ENCODE peak calls at places on chromosomes 6 and 20, in six cellular contexts. P, D, A, Q, X and W are unnamed samples.

GRCh38 chr6:28673800-28674671 is 148.4 kb downstream of the GPX5 start:
- DNase-seq in P (peak), D (no peak), A (peak), Q (no peak), X (no peak), W (peak)

GRCh38 chr20:21322083-21322710 is 19.1 kb downstream of the XRN2 start:
- DNase-seq in P (no peak), D (no peak), A (no peak), Q (no peak), X (no peak), W (no peak)

GRCh38 chr20:8094415-8094818 is 37.6 kb upstream of the PLCB1 start:
- DNase-seq in P (peak), D (no peak), A (no peak), Q (peak), X (peak), W (no peak)

GRCh38 chr6:22716721-22717120 is 147.4 kb downstream of the HDGFL1 start:
- DNase-seq in P (peak), D (no peak), A (no peak), Q (no peak), X (no peak), W (no peak)

GRCh38 chr6:315226-315625 is 22.9 kb downstream of the DUSP22 start:
- DNase-seq in P (no peak), D (no peak), A (no peak), Q (no peak), X (no peak), W (no peak)

GRCh38 chr6:34223964-34224940 is 12.4 kb upstream of the HMGA1 start:
- DNase-seq in P (peak), D (peak), A (peak), Q (peak), X (peak), W (peak)

GRCh38 chr20:33991498-33991897 is 2.2 kb upstream of the RALY start:
- DNase-seq in P (no peak), D (no peak), A (no peak), Q (no peak), X (no peak), W (no peak)

GRCh38 chr20:59829415-59830106 is 103.9 kb downstream of the SYCP2 start:
- DNase-seq in P (peak), D (no peak), A (peak), Q (peak), X (no peak), W (no peak)

GRCh38 chr6:131163886-131164285 is 28.6 kb downstream of the AKAP7 start:
- DNase-seq in P (no peak), D (no peak), A (no peak), Q (no peak), X (no peak), W (no peak)

GRCh38 chr6:127483399-127484055 is 24.3 kb upstream of the KIAA0408 start:
- DNase-seq in P (no peak), D (no peak), A (no peak), Q (no peak), X (no peak), W (no peak)

GRCh38 chr6:14549319-14549770 is 431.8 kb downstream of the CD83 start:
- DNase-seq in P (peak), D (no peak), A (no peak), Q (no peak), X (no peak), W (no peak)

GRCh38 chr6:36563928-36564284 is 16.6 kb upstream of the STK38 start:
- DNase-seq in P (no peak), D (no peak), A (no peak), Q (no peak), X (no peak), W (no peak)

GRCh38 chr6:13952101-13952500 is 27.3 kb downstream of the RNF182 start:
- DNase-seq in P (no peak), D (no peak), A (no peak), Q (no peak), X (no peak), W (no peak)

GRCh38 chr6:110419028-110419739 is 3.8 kb upstream of the DDO start:
- DNase-seq in P (no peak), D (no peak), A (no peak), Q (no peak), X (no peak), W (no peak)

GRCh38 chr6:7523922-7524321 is 17.5 kb upstream of the DSP start:
- DNase-seq in P (no peak), D (no peak), A (no peak), Q (no peak), X (no peak), W (no peak)

GRCh38 chr6:39419607-39420006 is 97.1 kb upstream of the KCNK16 start:
- DNase-seq in P (no peak), D (no peak), A (no peak), Q (no peak), X (no peak), W (no peak)

GRCh38 chr20:3646067-3646440 is 17.1 kb downstream of the GFRA4 start:
- DNase-seq in P (no peak), D (no peak), A (no peak), Q (no peak), X (no peak), W (no peak)

GRCh38 chr20:36085686-36086267 is 68.8 kb upstream of the EPB41L1 start:
- DNase-seq in P (peak), D (no peak), A (no peak), Q (no peak), X (no peak), W (no peak)

GRCh38 chr6:4801491-4802118 is 25.4 kb downstream of the CDYL start:
- DNase-seq in P (no peak), D (no peak), A (peak), Q (no peak), X (no peak), W (no peak)

GRCh38 chr6:1618305-1619105 is 8.8 kb downstream of the FOXC1 start:
- DNase-seq in P (no peak), D (no peak), A (no peak), Q (no peak), X (no peak), W (no peak)

GRCh38 chr6:99641270-99641669 is 34.6 kb downstream of the PRDM13 start:
- DNase-seq in P (no peak), D (no peak), A (no peak), Q (no peak), X (no peak), W (no peak)

GRCh38 chr6:105678516-105678915 is 275.6 kb upstream of the PREP start:
- DNase-seq in P (no peak), D (no peak), A (no peak), Q (no peak), X (no peak), W (no peak)

GRCh38 chr6:16473184-16473907 is 235.0 kb downstream of the GMPR start:
- DNase-seq in P (no peak), D (no peak), A (no peak), Q (no peak), X (no peak), W (no peak)

GRCh38 chr20:61055642-61056041 is 196.4 kb upstream of the CDH4 start:
- DNase-seq in P (no peak), D (no peak), A (no peak), Q (no peak), X (peak), W (no peak)

GRCh38 chr6:16228043-16228442 is 10.3 kb upstream of the GMPR start:
- DNase-seq in P (no peak), D (no peak), A (no peak), Q (no peak), X (no peak), W (no peak)

GRCh38 chr6:143743256-143744166 is 65.7 kb downstream of the PHACTR2 start:
- DNase-seq in P (peak), D (no peak), A (no peak), Q (peak), X (peak), W (no peak)

GRCh38 chr6:32854376-32855178 is 585 bp downstream of the PSMB9 start:
- DNase-seq in P (peak), D (no peak), A (peak), Q (peak), X (peak), W (no peak)

GRCh38 chr6:144415835-144416237 is 130.7 kb downstream of the UTRN start:
- DNase-seq in P (no peak), D (no peak), A (no peak), Q (no peak), X (no peak), W (no peak)

GRCh38 chr6:118940770-118941169 is 5.8 kb upstream of the MCM9 start:
- DNase-seq in P (no peak), D (no peak), A (no peak), Q (no peak), X (no peak), W (no peak)

GRCh38 chr6:50145125-50145524 is 95.4 kb upstream of the DEFB112 start:
- DNase-seq in P (no peak), D (no peak), A (no peak), Q (no peak), X (no peak), W (no peak)

GRCh38 chr20:46148313-46149213 is 30.4 kb downstream of the CD40 start:
- DNase-seq in P (no peak), D (no peak), A (no peak), Q (no peak), X (no peak), W (no peak)

GRCh38 chr20:38168791-38169589 is 3.9 kb upstream of the TGM2 start:
- DNase-seq in P (no peak), D (no peak), A (no peak), Q (no peak), X (peak), W (no peak)

GRCh38 chr20:11267131-11267761 is 593.4 kb upstream of the JAG1 start:
- DNase-seq in P (peak), D (no peak), A (peak), Q (peak), X (peak), W (no peak)
- TF ChIP-seq CTCF in P (no peak), D (no peak), A (no peak), Q (peak), X (no peak), W (no peak)

GRCh38 chr6:111565316-111566221 is 40.1 kb downstream of the TRAF3IP2 start:
- DNase-seq in P (no peak), D (no peak), A (peak), Q (no peak), X (no peak), W (no peak)
- TF ChIP-seq CTCF in P (peak), D (no peak), A (peak), Q (no peak), X (no peak), W (peak)

GRCh38 chr20:51321343-51322163 is 221.0 kb downstream of the NFATC2 start:
- DNase-seq in P (no peak), D (no peak), A (no peak), Q (no peak), X (no peak), W (no peak)

GRCh38 chr20:51319522-51319921 is 223.0 kb downstream of the NFATC2 start:
- DNase-seq in P (no peak), D (no peak), A (no peak), Q (no peak), X (no peak), W (no peak)

GRCh38 chr20:51315390-51315789 is 227.1 kb downstream of the NFATC2 start:
- DNase-seq in P (no peak), D (no peak), A (no peak), Q (no peak), X (no peak), W (no peak)

GRCh38 chr20:51322164-51322707 is 220.3 kb downstream of the NFATC2 start:
- DNase-seq in P (no peak), D (no peak), A (no peak), Q (no peak), X (no peak), W (no peak)

DNA sequence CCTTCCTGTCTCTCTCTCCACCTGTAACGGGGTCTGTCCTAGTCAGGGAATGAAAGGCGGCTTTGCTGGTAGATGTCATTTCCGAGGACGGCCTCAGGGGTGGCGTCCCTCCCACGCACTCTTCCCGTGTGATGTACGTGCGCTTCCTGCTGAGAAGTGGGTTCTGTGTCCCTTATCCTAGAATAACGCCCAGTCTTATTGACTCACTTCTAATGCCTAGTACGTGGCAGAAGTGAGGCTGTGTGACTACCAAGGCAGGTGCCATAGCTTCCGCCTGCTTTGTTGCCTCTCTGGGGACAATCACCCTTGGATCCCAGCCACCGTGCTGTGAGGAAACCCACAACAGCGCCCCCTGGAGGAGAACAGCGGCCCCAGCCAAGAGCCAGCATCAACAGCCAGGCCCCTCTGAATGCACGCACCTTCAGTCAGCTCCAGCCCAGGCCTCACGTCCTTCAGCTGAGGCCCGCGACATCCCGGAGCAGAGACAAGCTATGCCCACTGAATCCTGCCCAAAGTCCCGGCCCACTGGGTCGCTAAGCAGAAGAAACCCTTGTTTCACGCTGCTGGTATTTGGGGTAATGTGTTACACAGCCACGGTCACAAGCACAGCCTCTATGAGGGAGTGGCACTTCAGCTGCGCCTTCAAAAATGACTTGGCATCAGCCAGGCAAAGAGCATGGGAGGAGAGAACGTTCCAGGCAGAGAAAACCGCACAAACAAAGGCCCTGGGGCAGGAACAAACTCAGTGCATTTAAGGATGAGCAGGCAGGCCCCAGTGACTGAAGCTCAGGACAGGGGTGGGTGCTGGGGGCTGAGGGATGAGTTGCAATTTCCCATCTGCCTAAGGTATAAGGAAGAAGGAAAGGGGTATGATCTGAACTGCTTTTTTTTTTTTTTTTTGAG is 224.2 kb downstream of the NFATC2 start:
- DNase-seq in P (peak), D (peak), A (peak), Q (peak), X (no peak), W (no peak)
- TF ChIP-seq CTCF in P (peak), D (peak), A (no peak), Q (peak), X (peak), W (peak)

GRCh38 chr20:44403194-44404112 is 48.0 kb downstream of the HNF4A start:
- DNase-seq in P (peak), D (no peak), A (no peak), Q (no peak), X (no peak), W (no peak)

GRCh38 chr20:44405246-44405645 is 49.7 kb downstream of the HNF4A start:
- DNase-seq in P (peak), D (no peak), A (no peak), Q (no peak), X (no peak), W (no peak)

GRCh38 chr20:44402391-44403193 is 47.1 kb downstream of the HNF4A start:
- DNase-seq in P (peak), D (no peak), A (no peak), Q (no peak), X (no peak), W (no peak)

GRCh38 chr20:44405785-44406571 is 50.5 kb downstream of the HNF4A start:
- DNase-seq in P (peak), D (no peak), A (no peak), Q (no peak), X (no peak), W (no peak)

DNA sequence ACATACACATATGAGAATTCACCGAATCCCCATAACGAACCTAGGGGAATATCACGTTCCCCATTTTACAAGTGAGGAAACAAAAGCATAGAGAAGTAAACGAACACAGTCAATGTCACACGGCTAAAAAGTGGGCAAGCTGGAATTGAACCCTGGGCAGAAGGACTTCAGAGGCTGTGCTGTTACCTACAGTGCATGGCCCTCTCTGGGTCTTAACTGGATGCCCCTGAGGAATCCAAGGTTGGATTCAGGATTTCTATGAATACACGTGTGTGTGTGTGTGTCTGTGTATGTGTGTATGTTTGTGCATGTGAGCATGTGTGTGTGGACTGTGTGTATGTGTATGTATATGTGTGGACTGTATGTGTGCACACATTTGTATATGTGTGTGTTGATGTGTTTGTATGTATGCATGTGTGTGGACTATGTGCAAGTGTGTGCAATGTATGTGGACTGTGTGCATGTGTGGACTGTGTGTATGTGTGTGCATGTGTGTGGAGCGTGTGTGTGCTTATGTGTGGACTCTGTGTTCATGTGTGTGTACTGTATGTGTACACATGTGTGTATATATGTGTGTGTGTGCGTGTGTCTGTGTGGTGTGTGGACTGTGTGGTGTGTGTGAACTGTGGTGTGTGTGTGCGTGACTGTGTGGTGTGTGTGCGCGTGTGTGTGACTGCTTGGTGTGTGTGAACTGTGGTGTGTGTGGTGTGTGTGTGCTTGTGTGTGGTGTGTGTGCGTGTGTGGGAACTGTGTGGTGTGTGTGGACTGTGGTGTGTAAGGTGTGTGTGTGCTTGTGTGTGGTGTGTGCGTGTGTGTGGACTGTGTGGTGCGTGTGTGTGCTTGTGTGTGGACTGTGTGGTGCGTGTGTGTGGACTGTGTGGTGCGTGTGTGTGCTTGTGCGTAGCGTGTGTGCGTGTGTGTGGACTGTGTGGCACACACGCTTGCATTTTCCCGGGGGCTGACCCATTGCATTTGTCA is 49.0 kb downstream of the HNF4A start:
- DNase-seq in P (peak), D (no peak), A (no peak), Q (no peak), X (no peak), W (no peak)
- TF ChIP-seq CTCF in P (no peak), D (no peak), A (no peak), Q (no peak), X (no peak), W (no peak)

GRCh38 chr6:3193102-3193837 is 34.2 kb downstream of the TUBB2B start:
- DNase-seq in P (no peak), D (no peak), A (no peak), Q (no peak), X (no peak), W (no peak)

GRCh38 chr6:3195377-3195694 is 32.1 kb downstream of the TUBB2B start:
- DNase-seq in P (no peak), D (no peak), A (no peak), Q (no peak), X (no peak), W (no peak)

GRCh38 chr6:3196770-3197169 is 30.7 kb downstream of the TUBB2B start:
- DNase-seq in P (no peak), D (no peak), A (no peak), Q (no peak), X (no peak), W (no peak)

GRCh38 chr6:3194535-3195376 is 32.7 kb downstream of the TUBB2B start:
- DNase-seq in P (no peak), D (no peak), A (peak), Q (no peak), X (no peak), W (no peak)

DNA sequence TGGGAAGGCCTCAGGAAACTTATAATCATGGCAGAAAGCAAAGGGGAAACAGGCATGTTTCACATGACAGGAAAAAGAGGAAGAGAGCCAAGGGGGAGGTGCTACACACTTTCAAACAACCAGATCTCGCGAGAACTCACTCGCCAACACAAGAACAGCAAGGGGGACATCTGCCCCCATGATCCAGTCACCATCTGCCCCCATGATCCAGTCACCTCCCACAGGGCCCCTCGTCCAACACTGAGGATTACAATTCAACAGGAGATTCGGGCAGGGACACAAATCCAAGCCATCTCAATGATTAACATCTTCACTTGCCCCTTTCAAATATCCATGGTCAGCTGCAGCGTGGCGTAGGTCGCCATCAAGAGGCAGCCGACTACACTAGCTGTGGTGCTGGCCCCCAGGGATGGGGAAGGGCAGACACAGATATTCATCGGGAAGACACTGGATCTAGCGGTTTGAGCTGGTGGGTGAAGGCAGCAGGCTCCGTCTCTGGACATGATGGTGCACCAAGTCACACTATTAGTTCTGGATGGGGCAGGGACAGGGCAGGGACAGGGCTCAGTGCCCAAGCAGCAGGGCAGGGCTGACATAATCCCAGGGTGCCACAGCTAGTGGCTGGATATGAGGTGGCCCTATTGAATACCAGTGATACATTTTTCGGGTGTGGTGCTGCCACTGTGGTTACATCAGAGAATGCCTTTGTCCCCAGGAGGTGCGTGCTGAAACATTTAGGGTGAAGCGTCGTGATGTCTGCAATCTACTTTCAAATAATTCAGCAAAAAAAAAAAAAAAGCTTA is 31.6 kb downstream of the TUBB2B start:
- DNase-seq in P (no peak), D (no peak), A (no peak), Q (no peak), X (no peak), W (no peak)
- TF ChIP-seq CTCF in P (no peak), D (no peak), A (no peak), Q (peak), X (no peak), W (no peak)

DNA sequence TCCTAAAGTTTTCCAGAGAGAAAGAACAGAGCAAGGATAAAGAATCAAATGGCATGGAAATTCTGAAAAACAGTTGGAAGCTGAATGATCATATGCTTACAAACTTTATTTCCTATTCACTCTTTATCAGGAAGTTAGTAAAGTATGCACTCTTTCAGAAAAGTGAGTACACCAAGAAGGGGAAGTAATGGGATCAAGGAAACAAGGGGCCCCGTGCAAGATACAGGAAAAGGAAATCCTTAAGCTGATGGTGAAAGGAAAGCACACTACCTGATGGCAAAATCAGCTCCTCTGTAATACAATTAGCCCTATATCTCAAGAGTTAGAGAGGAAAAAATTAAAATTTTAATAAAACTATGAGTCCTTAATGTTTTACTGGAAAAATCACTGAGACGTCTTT is 14.0 kb downstream of the CALHM6 start:
- DNase-seq in P (no peak), D (no peak), A (no peak), Q (no peak), X (no peak), W (no peak)
- TF ChIP-seq CTCF in P (no peak), D (no peak), A (no peak), Q (no peak), X (no peak), W (no peak)